ENCODE peak calls at places on chromosomes 6 and 20, in five cellular contexts. One of them, this sample, is unnamed.

GRCh38 chr6:34176261-34177031 is 30.6 kb upstream of the GRM4 start:
- DNase-seq in endothelial cell: no peak
- DNase-seq in omental fat pad: no peak
- DNase-seq in activated T-cell treated with anti-CD3 and anti-CD28 coated beads for 24 hours: no peak
- DNase-seq in adipocyte: no peak
- DNase-seq in this sample: peak; percentile 7

GRCh38 chr20:63856111-63856511 is 5.2 kb upstream of the ABHD16B start:
- DNase-seq in endothelial cell: no peak
- DNase-seq in omental fat pad: no peak
- DNase-seq in activated T-cell treated with anti-CD3 and anti-CD28 coated beads for 24 hours: no peak
- DNase-seq in adipocyte: no peak
- DNase-seq in this sample: no peak

GRCh38 chr6:10416863-10417641 is 2.2 kb upstream of the TFAP2A start:
- DNase-seq in endothelial cell: no peak
- DNase-seq in omental fat pad: no peak
- DNase-seq in activated T-cell treated with anti-CD3 and anti-CD28 coated beads for 24 hours: no peak
- DNase-seq in adipocyte: no peak
- DNase-seq in this sample: no peak

GRCh38 chr6:134870677-134871498 is 79.0 kb downstream of the ALDH8A1 start:
- DNase-seq in endothelial cell: no peak
- DNase-seq in omental fat pad: no peak
- DNase-seq in activated T-cell treated with anti-CD3 and anti-CD28 coated beads for 24 hours: no peak
- DNase-seq in adipocyte: no peak
- DNase-seq in this sample: peak; percentile 11

GRCh38 chr6:14382381-14383236 is 265.0 kb downstream of the CD83 start:
- DNase-seq in endothelial cell: no peak
- DNase-seq in omental fat pad: no peak
- DNase-seq in activated T-cell treated with anti-CD3 and anti-CD28 coated beads for 24 hours: no peak
- DNase-seq in adipocyte: no peak
- DNase-seq in this sample: no peak

GRCh38 chr6:157536218-157536534 is 155.2 kb downstream of the ZDHHC14 start:
- DNase-seq in endothelial cell: no peak
- DNase-seq in omental fat pad: no peak
- DNase-seq in activated T-cell treated with anti-CD3 and anti-CD28 coated beads for 24 hours: no peak
- DNase-seq in adipocyte: no peak
- DNase-seq in this sample: no peak

GRCh38 chr20:61932199-61932592 is 133.5 kb downstream of the TAF4 start:
- DNase-seq in endothelial cell: no peak
- DNase-seq in omental fat pad: no peak
- DNase-seq in activated T-cell treated with anti-CD3 and anti-CD28 coated beads for 24 hours: no peak
- DNase-seq in adipocyte: no peak
- DNase-seq in this sample: no peak

GRCh38 chr6:72386324-72386723 is 235.5 kb upstream of the KCNQ5 start:
- DNase-seq in endothelial cell: no peak
- DNase-seq in omental fat pad: no peak
- DNase-seq in activated T-cell treated with anti-CD3 and anti-CD28 coated beads for 24 hours: no peak
- DNase-seq in adipocyte: no peak
- DNase-seq in this sample: no peak

GRCh38 chr20:58627212-58628072 is 23.6 kb upstream of the STX16 start:
- DNase-seq in endothelial cell: no peak
- DNase-seq in omental fat pad: no peak
- DNase-seq in activated T-cell treated with anti-CD3 and anti-CD28 coated beads for 24 hours: no peak
- DNase-seq in adipocyte: no peak
- DNase-seq in this sample: no peak

GRCh38 chr6:43286995-43287716 is 10.9 kb upstream of the SLC22A7 start:
- DNase-seq in endothelial cell: no peak
- DNase-seq in omental fat pad: no peak
- DNase-seq in activated T-cell treated with anti-CD3 and anti-CD28 coated beads for 24 hours: no peak
- DNase-seq in adipocyte: no peak
- DNase-seq in this sample: no peak

GRCh38 chr6:87045521-87046075 is 49.3 kb downstream of the CGA start:
- DNase-seq in endothelial cell: no peak
- DNase-seq in omental fat pad: no peak
- DNase-seq in activated T-cell treated with anti-CD3 and anti-CD28 coated beads for 24 hours: no peak
- DNase-seq in adipocyte: no peak
- DNase-seq in this sample: no peak

This sample was measured in GM03348.